ENCODE peak calls at places on chromosomes 4 and X, in four cellular contexts. L, B, C and H are unnamed samples.

GRCh38 chr4:179605196-179605595 is 2163.0 kb upstream of the AGA start:
- DNase-seq in L (peak), C (peak), B (no peak), H (no peak)

GRCh38 chr4:8694226-8694625 is 101.7 kb downstream of the CPZ start:
- DNase-seq in B (no peak), C (no peak), L (no peak), H (no peak)

GRCh38 chrX:109943740-109944092 is 59.2 kb upstream of the TMEM164 start:
- DNase-seq in B (no peak), C (no peak), L (no peak), H (no peak)

GRCh38 chrX:149282909-149283308 is 222.2 kb downstream of the IDS start:
- DNase-seq in L (no peak), C (no peak), B (no peak), H (no peak)

GRCh38 chrX:107676559-107677378 is 48.5 kb downstream of the PRPS1 start:
- DNase-seq in L (peak), C (peak), B (peak), H (no peak)

GRCh38 chr4:139824882-139825522 is 159.4 kb downstream of the MGST2 start:
- DNase-seq in L (no peak), C (no peak), B (no peak), H (no peak)

GRCh38 chr4:143186202-143186601 is 1.5 kb downstream of the USP38 start:
- DNase-seq in B (peak), L (peak), C (peak), H (no peak)

GRCh38 chr4:81827568-81828202 is 356.0 kb upstream of the RASGEF1B start:
- DNase-seq in B (no peak), L (no peak), C (no peak), H (no peak)

GRCh38 chr4:152462715-152463114 is 73.2 kb downstream of the FBXW7 start:
- DNase-seq in L (no peak), B (peak), C (peak), H (no peak)

GRCh38 chrX:132480581-132481203 is 8.1 kb downstream of the MBNL3 start:
- DNase-seq in B (peak), L (peak), C (peak), H (no peak)

GRCh38 chr4:144591401-144591800 is 54.6 kb upstream of the HHIP start:
- DNase-seq in C (peak), B (peak), L (peak), H (no peak)

GRCh38 chrX:122582280-122582679 is 601.8 kb upstream of the GRIA3 start:
- DNase-seq in L (peak), B (peak), C (no peak), H (no peak)

GRCh38 chr4:104294811-104295210 is 199.9 kb downstream of the CXXC4 start:
- DNase-seq in C (no peak), B (no peak), L (peak), H (no peak)

GRCh38 chr4:179880756-179881155 is 2362.4 kb upstream of the TENM3 start:
- DNase-seq in L (no peak), B (no peak), C (no peak), H (no peak)

GRCh38 chr4:94533405-94534223 is 81.9 kb downstream of the PDLIM5 start:
- DNase-seq in C (no peak), L (no peak), B (no peak), H (no peak)

GRCh38 chr4:172830295-172830764 is 338.3 kb upstream of the GALNT7 start:
- DNase-seq in L (peak), C (peak), B (no peak), H (no peak)

GRCh38 chr4:103996059-103996458 is 276.3 kb upstream of the TACR3 start:
- DNase-seq in B (no peak), C (peak), L (peak), H (peak)

GRCh38 chrX:6383911-6384310 is 151.0 kb downstream of the VCX3A start:
- DNase-seq in B (no peak), L (no peak), C (no peak), H (no peak)

GRCh38 chrX:84133023-84133422 is 55.0 kb downstream of the RPS6KA6 start:
- DNase-seq in C (peak), L (no peak), B (peak), H (no peak)

GRCh38 chr4:149409186-149410056 is 406.2 kb downstream of the IQCM start:
- DNase-seq in L (peak), B (peak), C (peak), H (no peak)

GRCh38 chr4:14410469-14410868 is 591.8 kb upstream of the CPEB2 start:
- DNase-seq in C (no peak), B (no peak), L (no peak), H (no peak)

GRCh38 chrX:66203114-66203513 is 39.1 kb downstream of the HEPH start:
- DNase-seq in L (no peak), C (no peak), B (no peak), H (no peak)

GRCh38 chr4:15345134-15345533 is 82.7 kb upstream of the C1QTNF7 start:
- DNase-seq in B (no peak), L (no peak), C (no peak), H (no peak)

GRCh38 chr4:76997454-76997853 is 47.9 kb downstream of the SEPTIN11 start:
- DNase-seq in L (no peak), C (no peak), B (no peak), H (no peak)

GRCh38 chr4:40682298-40683101 is 52.8 kb upstream of the RBM47 start:
- DNase-seq in B (no peak), L (no peak), C (no peak), H (no peak)

GRCh38 chr4:102862016-102862415 is 6.8 kb upstream of the CISD2 start:
- DNase-seq in B (no peak), C (no peak), L (no peak), H (no peak)

GRCh38 chr4:84985952-84986351 is 19.5 kb upstream of the WDFY3 start:
- DNase-seq in C (peak), L (peak), B (peak), H (no peak)

GRCh38 chr4:86558258-86558657 is 35.9 kb upstream of the PTPN13 start:
- DNase-seq in L (no peak), B (no peak), C (no peak), H (no peak)

GRCh38 chr4:100017627-100018310 is 67.7 kb upstream of the H2AZ1 start:
- DNase-seq in L (peak), C (no peak), B (no peak), H (no peak)

GRCh38 chrX:17692709-17693346 is 44.5 kb upstream of the SCML1 start:
- DNase-seq in B (peak), L (peak), C (peak), H (no peak)

GRCh38 chr4:6137747-6138135 is 62.6 kb downstream of the JAKMIP1 start:
- DNase-seq in L (no peak), C (no peak), B (no peak), H (no peak)

GRCh38 chr4:6137027-6137746 is 63.2 kb downstream of the JAKMIP1 start:
- DNase-seq in B (no peak), C (no peak), L (no peak), H (no peak)

GRCh38 chr4:6134612-6135220 is 65.6 kb downstream of the JAKMIP1 start:
- DNase-seq in C (no peak), B (no peak), L (no peak), H (no peak)
- TF ChIP-seq CTCF in C (no peak), B (no peak), L (no peak), H (no peak)

GRCh38 chr4:46999584-46999983 is 6.2 kb upstream of the GABRA4 start:
- DNase-seq in C (peak), B (no peak), L (peak), H (no peak)

GRCh38 chr4:47000406-47000805 is 7.0 kb upstream of the GABRA4 start:
- DNase-seq in L (no peak), C (no peak), B (no peak), H (no peak)

DNA sequence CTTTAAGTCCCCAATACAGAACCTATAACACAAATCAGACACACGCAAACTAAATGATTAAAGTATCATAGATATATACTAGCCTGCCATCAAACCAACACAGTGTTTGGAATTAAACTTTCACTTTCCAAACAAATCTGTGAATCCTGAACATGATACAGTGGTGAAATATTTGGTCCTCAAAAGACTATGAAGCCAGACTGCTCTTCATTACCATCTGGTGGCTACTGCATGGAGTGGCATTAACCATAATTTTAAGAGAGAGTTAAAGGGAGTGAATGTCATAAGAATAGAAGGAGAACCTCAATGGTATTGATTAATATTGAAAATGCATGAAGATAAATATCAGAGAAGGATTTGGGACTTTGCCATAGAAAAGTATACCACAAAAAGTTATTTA is 9.2 kb upstream of the GABRA4 start:
- DNase-seq in B (no peak), C (peak), L (peak), H (no peak)
- TF ChIP-seq CTCF in B (no peak), C (peak), L (peak), H (peak)

GRCh38 chrX:119981286-119982070 is 37.9 kb upstream of the NKAP start:
- DNase-seq in L (peak), C (peak), B (peak), H (no peak)
- TF ChIP-seq CTCF in L (peak), C (peak), B (peak), H (peak)

GRCh38 chrX:69014200-69014599 is 151.1 kb downstream of the PJA1 start:
- DNase-seq in L (peak), C (peak), B (peak), H (no peak)
- TF ChIP-seq CTCF in L (no peak), C (no peak), B (no peak), H (no peak)

GRCh38 chr4:60461551-60461950 is 738.6 kb upstream of the ADGRL3 start:
- DNase-seq in L (no peak), C (no peak), B (no peak), H (no peak)

GRCh38 chr4:60463846-60464502 is 736.2 kb upstream of the ADGRL3 start:
- DNase-seq in B (no peak), C (peak), L (no peak), H (no peak)
- TF ChIP-seq CTCF in B (peak), C (peak), L (no peak), H (peak)